ENCODE peak calls at places on chromosome 1, in eight cellular contexts. J is kidney; D is stimulated activated CD4-positive, alpha-beta T cell treated with anti-CD3 and anti-CD28 coated beads, Interleukin-1b, Interleukin-23, amount 100 ng/mL, for 1 hour; L is GDM1; E is HCEC 1CT; I is brain pericyte; R is NCI-H1417; Q is NCI-H1105. N is an unnamed sample.

GRCh38 chr1:177847843-177848242 is 122.0 kb downstream of the SEC16B start:
- DNase-seq in I (no peak), J (no peak), E (peak; percentile 97), L (no peak), Q (no peak), R (no peak), D (no peak), N (no peak)

GRCh38 chr1:30964706-30965105 is 56.1 kb upstream of the SDC3 start:
- DNase-seq in L (no peak), D (no peak), I (no peak), R (no peak), J (no peak), Q (no peak), E (no peak), N (no peak)

GRCh38 chr1:150272379-150272840 is at the start of gene C1orf54:
- DNase-seq in D (no peak), Q (no peak), E (peak; percentile 50), J (peak; percentile 82), I (peak; percentile 34), L (peak; percentile 9), R (no peak), N (peak; percentile 43)

GRCh38 chr1:212477680-212478466 is 45.2 kb downstream of the NENF start:
- DNase-seq in R (no peak), J (peak; percentile 12), E (no peak), Q (no peak), D (no peak), I (no peak), L (no peak), N (no peak)

GRCh38 chr1:210647406-210648333 is 319.0 kb downstream of the HHAT start:
- DNase-seq in J (no peak), Q (no peak), L (no peak), I (no peak), E (no peak), D (no peak), R (no peak), N (no peak)

GRCh38 chr1:33442141-33442540 is 11.2 kb upstream of the PHC2 start:
- DNase-seq in D (no peak), E (peak; percentile 61), I (no peak), Q (no peak), L (no peak), R (no peak), J (no peak), N (no peak)

GRCh38 chr1:119911775-119912174 is 15.5 kb upstream of the ADAM30 start:
- DNase-seq in R (no peak), D (no peak), I (no peak), L (no peak), J (no peak), Q (no peak), E (no peak), N (no peak)

GRCh38 chr1:152162826-152163463 is 3.9 kb upstream of the RPTN start:
- DNase-seq in I (no peak), Q (no peak), D (no peak), E (peak; percentile 95), R (peak; percentile 56), L (no peak), J (no peak), N (no peak)

GRCh38 chr1:92439291-92439690 is 47.4 kb downstream of the GFI1 start:
- DNase-seq in Q (no peak), R (no peak), D (no peak), L (no peak), I (no peak), E (no peak), J (no peak), N (no peak)

GRCh38 chr1:33414879-33415278 is 16.0 kb downstream of the PHC2 start:
- DNase-seq in Q (no peak), J (no peak), E (no peak), D (no peak), I (no peak), R (no peak), L (no peak), N (no peak)

GRCh38 chr1:31981976-31982375 is 31.7 kb upstream of the KHDRBS1 start:
- DNase-seq in I (no peak), D (no peak), L (peak; percentile 77), J (no peak), R (peak; percentile 58), E (no peak), Q (no peak), N (no peak)

GRCh38 chr1:11522400-11523235 is 43.7 kb downstream of the DISP3 start:
- DNase-seq in L (no peak), Q (no peak), J (peak; percentile 71), D (no peak), R (no peak), E (no peak), I (no peak), N (no peak)

GRCh38 chr1:53050310-53050709 is 11.7 kb upstream of the PODN start:
- DNase-seq in R (no peak), Q (no peak), D (no peak), I (no peak), E (no peak), L (no peak), J (no peak), N (no peak)

GRCh38 chr1:71770121-71770520 is 512.2 kb downstream of the NEGR1 start:
- DNase-seq in D (no peak), J (no peak), L (no peak), Q (no peak), E (peak; percentile 24), I (no peak), R (no peak), N (no peak)